ENCODE peak calls at places on chromosomes 2 and 18, in five cellular contexts. One of them, this sample, is unnamed.

GRCh38 chr18:79583984-79584401 is 95.6 kb upstream of the CTDP1 start:
- DNase-seq in body of pancreas: no peak
- DNase-seq in H54: no peak
- DNase-seq in A549: no peak
- DNase-seq in spleen: peak; percentile 45
- DNase-seq in this sample: no peak

GRCh38 chr2:69214898-69215297 is 172.1 kb downstream of the GFPT1 start:
- DNase-seq in A549: no peak
- DNase-seq in spleen: no peak
- DNase-seq in body of pancreas: no peak
- DNase-seq in H54: no peak
- DNase-seq in this sample: peak; percentile 86

GRCh38 chr2:108029912-108030311 is 43.6 kb downstream of the SLC5A7 start:
- DNase-seq in A549: no peak
- DNase-seq in body of pancreas: no peak
- DNase-seq in H54: no peak
- DNase-seq in spleen: no peak
- DNase-seq in this sample: no peak

GRCh38 chr2:168529900-168530561 is 74.0 kb downstream of the CERS6 start:
- DNase-seq in spleen: no peak
- DNase-seq in A549: no peak
- DNase-seq in body of pancreas: no peak
- DNase-seq in H54: no peak
- DNase-seq in this sample: no peak

GRCh38 chr2:72572501-72572900 is 253.3 kb downstream of the EXOC6B start:
- DNase-seq in body of pancreas: no peak
- DNase-seq in A549: peak; percentile 77
- DNase-seq in H54: no peak
- DNase-seq in spleen: no peak
- DNase-seq in this sample: no peak

GRCh38 chr2:54898451-54899226 is 151.6 kb downstream of the RTN4 start:
- DNase-seq in A549: no peak
- DNase-seq in spleen: no peak
- DNase-seq in body of pancreas: no peak
- DNase-seq in H54: no peak
- DNase-seq in this sample: no peak

GRCh38 chr18:56748698-56749268 is 97.6 kb downstream of the WDR7 start:
- DNase-seq in body of pancreas: no peak
- DNase-seq in A549: peak; percentile 23
- DNase-seq in H54: no peak
- DNase-seq in spleen: no peak
- DNase-seq in this sample: no peak

GRCh38 chr2:124325667-124326425 is 300.8 kb downstream of the CNTNAP5 start:
- DNase-seq in spleen: no peak
- DNase-seq in H54: no peak
- DNase-seq in A549: peak; percentile 6
- DNase-seq in body of pancreas: no peak
- DNase-seq in this sample: no peak

GRCh38 chr2:84940836-84941412 is 30.0 kb upstream of the KCMF1 start:
- DNase-seq in H54: no peak
- DNase-seq in A549: no peak
- DNase-seq in spleen: peak; percentile 30
- DNase-seq in body of pancreas: no peak
- DNase-seq in this sample: no peak

GRCh38 chr2:201191132-201191875 is 8.4 kb downstream of the CASP10 start:
- DNase-seq in body of pancreas: no peak
- DNase-seq in spleen: no peak
- DNase-seq in H54: no peak
- DNase-seq in A549: no peak
- DNase-seq in this sample: no peak

GRCh38 chr2:136281281-136282117 is 163.6 kb upstream of the CXCR4 start:
- DNase-seq in H54: no peak
- DNase-seq in A549: no peak
- DNase-seq in spleen: no peak
- DNase-seq in body of pancreas: no peak
- DNase-seq in this sample: peak; percentile 83

GRCh38 chr2:55883339-55883738 is 40.2 kb downstream of the EFEMP1 start:
- DNase-seq in spleen: no peak
- DNase-seq in A549: no peak
- DNase-seq in H54: no peak
- DNase-seq in body of pancreas: no peak
- DNase-seq in this sample: no peak

GRCh38 chr2:187546762-187547333 is 7.4 kb downstream of the TFPI start:
- DNase-seq in H54: no peak
- DNase-seq in body of pancreas: no peak
- DNase-seq in A549: no peak
- DNase-seq in spleen: no peak
- DNase-seq in this sample: no peak

GRCh38 chr18:76875390-76876330 is 53.3 kb downstream of the ZNF236 start:
- DNase-seq in body of pancreas: peak; percentile 64
- DNase-seq in A549: peak; percentile 55
- DNase-seq in spleen: no peak
- DNase-seq in H54: no peak
- DNase-seq in this sample: no peak

GRCh38 chr2:239264838-239265651 is 135.8 kb downstream of the HDAC4 start:
- DNase-seq in body of pancreas: no peak
- DNase-seq in H54: peak; percentile 86
- DNase-seq in spleen: peak; percentile 86
- DNase-seq in A549: peak; percentile 70
- DNase-seq in this sample: no peak

GRCh38 chr2:217975626-217976025 is 27.2 kb downstream of the TNS1 start:
- DNase-seq in H54: no peak
- DNase-seq in A549: no peak
- DNase-seq in spleen: peak; percentile 45
- DNase-seq in body of pancreas: peak; percentile 8
- DNase-seq in this sample: no peak

GRCh38 chr2:20225294-20226151 is 593 bp upstream of the SDC1 start:
- DNase-seq in H54: peak; percentile 68
- DNase-seq in spleen: peak; percentile 77
- DNase-seq in A549: peak; percentile 88
- DNase-seq in body of pancreas: peak; percentile 65
- DNase-seq in this sample: no peak

GRCh38 chr2:13698847-13699246 is 933.7 kb upstream of the LRATD1 start:
- DNase-seq in body of pancreas: no peak
- DNase-seq in A549: no peak
- DNase-seq in spleen: no peak
- DNase-seq in H54: no peak
- DNase-seq in this sample: no peak

DNA sequence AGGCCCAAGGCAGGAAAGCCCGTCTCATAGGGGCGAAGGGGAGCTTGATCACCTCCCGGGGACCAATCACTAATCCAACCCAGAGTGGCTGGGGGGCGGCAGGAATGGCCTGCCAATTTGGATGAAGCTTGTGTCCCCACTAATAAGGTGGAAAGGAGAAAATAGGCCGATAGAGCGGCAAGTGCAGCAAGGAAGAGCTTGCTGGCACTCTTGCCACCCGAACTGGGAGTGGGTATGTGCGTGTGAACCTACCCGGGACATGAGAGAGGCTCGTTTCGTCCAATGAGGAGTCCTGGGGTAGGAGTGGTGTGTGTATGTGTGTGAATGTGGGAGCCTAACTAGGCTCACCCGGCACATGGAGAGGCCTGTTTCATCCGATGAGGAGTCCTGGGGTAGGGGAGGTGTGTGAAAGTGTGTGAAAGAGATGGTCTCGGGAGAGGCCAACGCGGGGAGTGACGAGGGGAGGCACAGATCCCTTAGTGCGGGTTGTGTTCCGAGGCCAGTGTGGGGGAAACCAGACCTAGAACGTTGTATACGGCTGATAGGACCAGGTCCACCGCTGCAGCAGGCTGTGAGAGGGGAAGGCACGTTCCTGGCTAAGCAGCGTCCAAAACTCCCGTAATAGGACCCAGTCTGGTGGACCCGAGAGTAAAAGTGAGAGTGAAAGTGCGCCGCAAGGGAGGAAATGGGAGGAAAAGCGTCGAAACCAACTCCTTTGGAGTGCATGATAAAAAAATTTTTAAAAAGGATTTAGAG is 47.1 kb upstream of the SELENOI start:
- DNase-seq in spleen: peak; percentile 80
- DNase-seq in body of pancreas: peak; percentile 42
- DNase-seq in H54: no peak
- DNase-seq in A549: no peak
- DNase-seq in this sample: no peak
- TF ChIP-seq POLR2A in spleen: no peak
- TF ChIP-seq POLR2A in body of pancreas: peak; percentile 46
- TF ChIP-seq POLR2A in H54: no peak
- TF ChIP-seq POLR2A in A549: no peak
- TF ChIP-seq POLR2A in this sample: no peak

DNA sequence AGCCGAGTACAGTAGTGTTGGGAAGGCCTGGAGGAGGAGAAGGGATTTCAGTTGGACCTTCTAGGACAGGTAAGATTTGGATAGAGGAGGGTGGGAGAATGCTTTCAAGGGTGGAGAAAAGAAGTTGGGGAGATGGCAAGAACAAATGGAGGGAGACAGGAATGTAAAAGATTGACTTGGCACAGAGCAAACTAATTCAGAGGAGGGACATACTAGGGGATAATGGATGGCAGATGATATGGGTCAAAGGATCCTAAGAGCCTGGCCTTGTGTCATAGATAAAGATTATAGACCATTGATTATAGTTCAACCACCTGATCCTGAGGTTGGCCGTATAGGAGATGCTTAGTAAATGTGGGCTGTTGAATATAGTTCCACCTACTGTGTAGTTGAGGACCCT is 12.4 kb downstream of the WDR43 start:
- DNase-seq in A549: no peak
- DNase-seq in body of pancreas: no peak
- DNase-seq in spleen: no peak
- DNase-seq in H54: no peak
- DNase-seq in this sample: no peak
- TF ChIP-seq POLR2A in A549: no peak
- TF ChIP-seq POLR2A in body of pancreas: no peak
- TF ChIP-seq POLR2A in spleen: no peak
- TF ChIP-seq POLR2A in H54: no peak
- TF ChIP-seq POLR2A in this sample: no peak

DNA sequence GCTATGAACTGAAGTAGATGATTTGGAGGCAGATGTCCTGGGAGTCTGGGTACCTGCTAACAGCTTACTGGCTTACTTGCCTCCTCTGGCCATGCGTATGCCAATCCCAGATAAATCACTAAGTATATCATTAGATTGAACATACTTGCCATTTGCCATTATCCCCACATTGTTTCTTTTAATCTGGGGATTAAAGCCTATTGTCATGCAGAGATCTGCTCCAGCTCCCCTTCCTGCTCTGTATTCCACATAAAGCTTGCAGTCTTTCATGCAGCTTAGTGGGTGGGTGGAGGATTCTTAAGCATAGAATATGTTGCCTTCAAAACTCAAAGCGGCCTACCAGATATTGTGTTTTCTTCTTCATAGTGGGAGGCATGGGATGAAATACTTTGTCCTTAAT is 311.8 kb upstream of the MMADHC start:
- DNase-seq in A549: no peak
- DNase-seq in body of pancreas: no peak
- DNase-seq in spleen: no peak
- DNase-seq in H54: no peak
- DNase-seq in this sample: no peak
- TF ChIP-seq POLR2A in A549: no peak
- TF ChIP-seq POLR2A in body of pancreas: no peak
- TF ChIP-seq POLR2A in spleen: no peak
- TF ChIP-seq POLR2A in H54: no peak
- TF ChIP-seq POLR2A in this sample: no peak

GRCh38 chr2:109388018-109388417 is 225.7 kb downstream of the SEPTIN10 start:
- DNase-seq in body of pancreas: no peak
- DNase-seq in A549: no peak
- DNase-seq in spleen: no peak
- DNase-seq in H54: no peak
- DNase-seq in this sample: no peak
- TF ChIP-seq POLR2A in body of pancreas: no peak
- TF ChIP-seq POLR2A in A549: no peak
- TF ChIP-seq POLR2A in spleen: no peak
- TF ChIP-seq POLR2A in H54: no peak
- TF ChIP-seq POLR2A in this sample: no peak

DNA sequence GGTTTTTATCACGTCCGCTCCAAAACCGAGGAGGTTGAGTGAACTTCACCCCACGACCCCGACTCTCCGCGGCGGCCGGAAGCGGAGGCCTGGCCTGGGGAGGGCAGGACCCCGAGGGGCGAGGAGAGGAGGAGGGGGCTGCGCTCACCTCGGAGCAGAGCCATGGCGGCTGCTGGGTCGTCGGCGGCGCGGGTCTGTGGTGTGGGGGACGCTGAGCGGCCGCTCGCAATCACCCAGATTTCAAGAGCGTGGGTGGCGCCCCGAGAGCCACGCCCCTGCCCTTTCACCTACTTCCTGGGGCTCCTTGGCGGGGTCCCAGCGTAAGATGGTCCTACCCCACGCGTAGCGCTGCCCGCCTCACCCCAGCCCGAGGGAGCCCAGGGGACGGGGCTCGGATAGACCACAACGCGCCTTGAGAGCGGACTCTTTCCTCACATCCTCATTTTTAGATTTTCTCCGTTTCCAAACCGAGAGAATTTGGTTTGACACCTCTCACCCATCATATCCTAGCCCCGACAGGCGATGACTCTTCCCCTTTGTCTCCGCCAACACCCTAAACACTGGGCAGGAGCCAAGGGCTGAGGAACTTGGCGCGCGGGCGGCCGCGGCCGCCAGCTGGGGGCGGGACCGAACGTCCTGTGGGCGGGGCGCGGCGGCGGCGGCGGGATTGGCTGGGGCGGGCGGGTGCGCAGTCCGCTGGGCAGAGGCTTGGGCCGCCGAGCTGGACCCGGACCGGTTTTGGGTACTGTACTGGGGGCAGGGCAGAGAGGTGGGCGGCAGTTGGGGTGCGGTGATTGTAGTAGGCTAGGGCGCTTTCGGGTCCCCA is at the start of gene ACAA2:
- DNase-seq in body of pancreas: peak; percentile 85
- DNase-seq in A549: peak; percentile 80
- DNase-seq in spleen: peak; percentile 96
- DNase-seq in H54: peak; percentile 67
- DNase-seq in this sample: peak; percentile 95
- TF ChIP-seq POLR2A in body of pancreas: peak; percentile 71
- TF ChIP-seq POLR2A in A549: peak; percentile 37
- TF ChIP-seq POLR2A in spleen: peak; percentile 16
- TF ChIP-seq POLR2A in H54: peak; percentile 55
- TF ChIP-seq POLR2A in this sample: peak; percentile 84